ENCODE peak calls at places on chromosomes 16 and 17, in ten cellular contexts. K is heart left ventricle, X is thyroid gland, G is upper lobe of right lung, Z is pancreas, V is WTC11, E is transverse colon, O is AG09309, Y is heart right ventricle, J is retinal pigment epithelial cell. M is an unnamed sample.

GRCh38 chr17:55340171-55340570 is 75.4 kb downstream of the HLF start:
- DNase-seq in K (no peak), X (no peak), G (no peak), Z (no peak), V (no peak), E (no peak), O (no peak), Y (peak), J (no peak), M (no peak)

GRCh38 chr17:78805301-78805700 is 23.2 kb upstream of the CYTH1 start:
- DNase-seq in K (no peak), X (no peak), G (no peak), Z (no peak), V (no peak), E (peak), O (no peak), Y (no peak), J (no peak), M (no peak)

GRCh38 chr17:27319536-27320221 is 25.8 kb downstream of the WSB1 start:
- DNase-seq in K (peak), X (peak), G (peak), Z (peak), V (no peak), E (peak), O (no peak), Y (peak), J (peak), M (peak)

GRCh38 chr17:3730881-3731429 is 7.3 kb downstream of the HASPIN start:
- DNase-seq in K (no peak), X (no peak), G (no peak), Z (no peak), V (no peak), E (no peak), O (no peak), Y (no peak), J (no peak), M (peak)

GRCh38 chr17:32310927-32311568 is 30.9 kb downstream of the C17orf75 start:
- DNase-seq in K (no peak), X (no peak), G (no peak), Z (no peak), V (no peak), E (no peak), O (no peak), Y (no peak), J (no peak), M (no peak)

GRCh38 chr16:48432136-48432535 is 46.9 kb upstream of the SIAH1 start:
- DNase-seq in K (no peak), X (no peak), G (no peak), Z (no peak), V (no peak), E (peak), O (no peak), Y (no peak), J (no peak), M (no peak)

GRCh38 chr16:80527297-80527696 is 13.5 kb upstream of the DYNLRB2 start:
- DNase-seq in K (no peak), X (no peak), G (no peak), Z (no peak), V (peak), E (peak), O (no peak), Y (no peak), J (no peak), M (peak)

GRCh38 chr17:1714488-1714979 is 4.4 kb upstream of the TLCD2 start:
- DNase-seq in K (peak), X (peak), G (peak), Z (peak), V (peak), E (peak), O (peak), Y (peak), J (peak), M (peak)

GRCh38 chr17:64328875-64329405 is 61.7 kb downstream of the PECAM1 start:
- DNase-seq in K (no peak), X (no peak), G (no peak), Z (no peak), V (no peak), E (no peak), O (no peak), Y (no peak), J (no peak), M (no peak)

GRCh38 chr17:28240688-28241340 is 78.2 kb upstream of the TMEM97 start:
- DNase-seq in K (no peak), X (peak), G (peak), Z (no peak), V (no peak), E (no peak), O (no peak), Y (no peak), J (no peak), M (no peak)

GRCh38 chr16:53518550-53519416 is 15.8 kb upstream of the AKTIP start:
- DNase-seq in K (peak), X (no peak), G (no peak), Z (no peak), V (no peak), E (peak), O (no peak), Y (peak), J (no peak), M (no peak)

GRCh38 chr16:30923554-30924085 is at the start of gene FBXL19:
- DNase-seq in K (no peak), X (peak), G (peak), Z (peak), V (peak), E (peak), O (no peak), Y (no peak), J (no peak), M (no peak)

GRCh38 chr16:69476920-69477418 is 52.5 kb downstream of the CYB5B start:
- DNase-seq in K (no peak), X (no peak), G (no peak), Z (no peak), V (no peak), E (no peak), O (peak), Y (no peak), J (no peak), M (peak)

GRCh38 chr16:6541262-6541661 is 791.4 kb upstream of the RBFOX1 start:
- DNase-seq in K (no peak), X (no peak), G (no peak), Z (no peak), V (no peak), E (no peak), O (no peak), Y (no peak), J (no peak), M (no peak)

GRCh38 chr16:20904507-20905079 is 4.0 kb downstream of the LYRM1 start:
- DNase-seq in K (no peak), X (no peak), G (no peak), Z (no peak), V (no peak), E (no peak), O (peak), Y (no peak), J (no peak), M (peak)

GRCh38 chr16:87800497-87800896 is 34.7 kb upstream of the KLHDC4 start:
- DNase-seq in K (no peak), X (no peak), G (no peak), Z (no peak), V (no peak), E (no peak), O (no peak), Y (no peak), J (no peak), M (no peak)
- TF ChIP-seq CTCF in K (no peak), X (no peak), G (no peak), Z (no peak), V (no peak), E (no peak), O (no peak), Y (no peak), J (no peak), M (no peak)

GRCh38 chr16:27175888-27176287 is 27.4 kb upstream of the KDM8 start:
- DNase-seq in K (no peak), X (no peak), G (no peak), Z (no peak), V (no peak), E (no peak), O (no peak), Y (no peak), J (no peak), M (no peak)
- TF ChIP-seq CTCF in K (no peak), X (no peak), G (no peak), Z (no peak), V (no peak), E (no peak), O (no peak), Y (no peak), J (no peak), M (no peak)

GRCh38 chr17:62690168-62690897 is 62.9 kb downstream of the MRC2 start:
- DNase-seq in K (no peak), X (no peak), G (no peak), Z (no peak), V (no peak), E (no peak), O (no peak), Y (no peak), J (no peak), M (no peak)

GRCh38 chr17:62693616-62694415 is 66.3 kb downstream of the MRC2 start:
- DNase-seq in K (no peak), X (no peak), G (no peak), Z (no peak), V (no peak), E (no peak), O (no peak), Y (no peak), J (no peak), M (no peak)

GRCh38 chr17:62692159-62692651 is 64.7 kb downstream of the MRC2 start:
- DNase-seq in K (no peak), X (no peak), G (no peak), Z (no peak), V (no peak), E (no peak), O (no peak), Y (no peak), J (no peak), M (no peak)

GRCh38 chr17:62689441-62690167 is 62.1 kb downstream of the MRC2 start:
- DNase-seq in K (no peak), X (no peak), G (no peak), Z (no peak), V (no peak), E (no peak), O (no peak), Y (no peak), J (no peak), M (no peak)

DNA sequence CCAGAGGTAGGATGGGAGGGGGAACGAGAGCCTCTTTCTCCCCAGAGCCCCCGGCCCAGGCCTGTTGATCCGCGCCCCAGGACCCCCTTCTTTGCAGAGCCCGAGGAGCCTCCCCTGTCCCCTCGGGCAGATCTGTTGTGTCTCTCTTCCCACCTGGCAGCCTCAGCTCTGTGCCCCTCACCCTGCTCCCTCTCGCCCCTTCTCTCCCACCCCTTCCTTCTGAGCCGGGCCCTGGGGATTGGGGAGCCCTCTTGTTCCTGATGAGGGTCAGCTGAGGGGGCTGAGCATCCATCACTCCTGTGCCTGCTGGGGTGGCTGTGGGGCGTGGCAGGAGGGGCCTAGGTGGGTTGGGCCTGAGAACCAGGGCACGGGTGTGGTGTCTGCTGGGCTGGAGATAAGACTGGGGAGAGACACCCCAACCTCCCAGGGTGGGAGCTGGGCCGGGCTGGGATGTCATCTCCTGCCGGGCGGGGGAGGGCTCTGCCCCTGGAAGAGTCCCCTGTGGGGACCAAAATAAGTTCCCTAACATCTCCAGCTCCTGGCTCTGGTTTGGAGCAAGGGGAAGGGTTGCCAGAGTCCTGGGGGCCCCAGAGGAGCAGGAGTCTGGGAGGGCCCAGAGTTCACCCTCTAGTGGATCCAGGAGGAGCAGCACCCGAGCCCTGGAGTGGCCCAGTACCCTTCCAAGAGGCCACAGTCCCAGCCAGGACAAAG is 65.4 kb downstream of the MRC2 start:
- DNase-seq in K (peak), X (no peak), G (no peak), Z (no peak), V (peak), E (no peak), O (no peak), Y (no peak), J (no peak), M (no peak)
- TF ChIP-seq CTCF in K (peak), X (no peak), G (peak), Z (no peak), V (peak), E (peak), O (peak), Y (peak), J (peak), M (peak)

DNA sequence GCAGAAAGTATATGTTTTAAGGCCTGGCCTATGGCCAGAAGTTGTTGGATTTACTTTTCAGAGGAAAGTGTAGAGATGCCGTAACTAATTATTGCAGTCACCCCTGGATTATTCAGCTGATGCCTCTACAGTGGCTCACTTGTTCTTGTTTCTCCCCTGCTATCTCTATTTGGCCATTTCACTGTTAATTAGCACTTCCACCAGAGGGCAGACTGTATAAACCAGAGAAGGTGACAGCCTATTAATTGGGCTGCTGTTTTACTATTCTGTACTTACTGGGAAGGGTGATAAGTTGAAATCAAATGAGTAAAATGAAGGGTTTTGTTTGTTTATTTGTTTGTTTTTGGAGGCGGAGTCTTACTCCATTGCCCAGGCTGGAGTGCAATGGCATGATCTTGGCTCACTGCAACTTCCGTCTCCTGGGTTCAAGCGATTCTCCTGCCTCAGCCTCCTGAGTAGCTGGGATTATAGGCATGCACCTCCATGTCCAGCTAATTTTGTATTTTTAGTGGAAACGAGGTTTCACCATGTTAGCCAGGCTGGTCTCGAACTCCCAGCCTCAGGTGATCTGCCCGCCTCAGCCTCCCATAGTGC is 66.0 kb downstream of the CDK12 start:
- DNase-seq in K (no peak), X (no peak), G (no peak), Z (no peak), V (no peak), E (no peak), O (no peak), Y (no peak), J (no peak), M (no peak)
- TF ChIP-seq CTCF in K (peak), X (no peak), G (peak), Z (peak), V (peak), E (peak), O (peak), Y (peak), J (peak), M (peak)

GRCh38 chr16:70703041-70703834 is 17.4 kb upstream of the MTSS2 start:
- DNase-seq in K (peak), X (peak), G (no peak), Z (no peak), V (peak), E (peak), O (peak), Y (peak), J (peak), M (peak)

GRCh38 chr16:70703835-70704381 is 18.1 kb upstream of the MTSS2 start:
- DNase-seq in K (no peak), X (no peak), G (no peak), Z (no peak), V (no peak), E (no peak), O (no peak), Y (no peak), J (no peak), M (no peak)

GRCh38 chr16:70704586-70704985 is 18.7 kb upstream of the MTSS2 start:
- DNase-seq in K (no peak), X (no peak), G (no peak), Z (no peak), V (no peak), E (no peak), O (no peak), Y (no peak), J (no peak), M (no peak)

GRCh38 chr16:70706948-70707465 is 21.2 kb upstream of the MTSS2 start:
- DNase-seq in K (no peak), X (no peak), G (no peak), Z (no peak), V (no peak), E (no peak), O (peak), Y (no peak), J (peak), M (peak)

GRCh38 chr16:70705056-70705455 is 19.2 kb upstream of the MTSS2 start:
- DNase-seq in K (no peak), X (no peak), G (no peak), Z (no peak), V (no peak), E (no peak), O (peak), Y (no peak), J (no peak), M (peak)
- TF ChIP-seq CTCF in K (no peak), X (no peak), G (no peak), Z (no peak), V (no peak), E (no peak), O (no peak), Y (no peak), J (no peak), M (peak)

M was measured in HFFc6.